ENCODE peak calls at places on chromosomes 16 and 17, in nine cellular contexts. W is upper lobe of right lung; X is GM23248; J is activated CD4-positive, alpha-beta T cell treated with anti-CD3 and anti-CD28 coated beads for 48 hours; U is KG1; T is SW 1271; A is AG09309; K is progenitor cell of endocrine pancreas; Z is stimulated activated naive CD8-positive, alpha-beta T cell treated with anti-CD3 and anti-CD28 coated beads, Interleukin-15, amount 100 ng/mL, for 72 hours. F is an unnamed sample.

GRCh38 chr16:59164461-59164860 is 430.3 kb upstream of the GOT2 start:
- DNase-seq in W (no peak), X (peak; percentile 8), J (no peak), U (no peak), T (no peak), A (no peak), K (peak; percentile 35), Z (no peak), F (no peak)

GRCh38 chr16:3755249-3755648 is 37.9 kb upstream of the TRAP1 start:
- DNase-seq in W (no peak), X (no peak), J (no peak), U (no peak), T (no peak), A (no peak), K (no peak), Z (no peak), F (no peak)

GRCh38 chr16:89695875-89696597 is 5.5 kb downstream of the SPATA2L start:
- DNase-seq in W (no peak), X (no peak), J (no peak), U (no peak), T (no peak), A (no peak), K (no peak), Z (no peak), F (no peak)

GRCh38 chr16:30761427-30761927 is 385 bp downstream of the CFAP119 start:
- DNase-seq in W (peak; percentile 70), X (peak; percentile 61), J (peak; percentile 54), U (no peak), T (no peak), A (no peak), K (peak; percentile 23), Z (peak; percentile 26), F (peak; percentile 57)

GRCh38 chr16:50311134-50311528 is 44.8 kb downstream of the ADCY7 start:
- DNase-seq in W (no peak), X (no peak), J (no peak), U (no peak), T (no peak), A (no peak), K (no peak), Z (no peak), F (no peak)

GRCh38 chr16:15874745-15875314 is 13.6 kb downstream of the CEP20 start:
- DNase-seq in W (no peak), X (peak; percentile 90), J (no peak), U (no peak), T (peak; percentile 36), A (peak; percentile 41), K (no peak), Z (no peak), F (peak; percentile 80)

GRCh38 chr17:68674271-68674925 is 73.2 kb upstream of the FAM20A start:
- DNase-seq in W (no peak), X (no peak), J (no peak), U (no peak), T (no peak), A (no peak), K (no peak), Z (no peak), F (no peak)

GRCh38 chr16:11612110-11612981 is 25.6 kb upstream of the LITAF start:
- DNase-seq in W (peak; percentile 90), X (no peak), J (no peak), U (no peak), T (no peak), A (no peak), K (no peak), Z (no peak), F (peak; percentile 23)

GRCh38 chr17:28335959-28336871 is 654 bp downstream of the TNFAIP1 start:
- DNase-seq in W (peak; percentile 71), X (peak; percentile 91), J (peak; percentile 44), U (no peak), T (peak; percentile 88), A (peak; percentile 74), K (peak; percentile 37), Z (no peak), F (peak; percentile 81)

GRCh38 chr17:39404542-39405378 is 3.3 kb upstream of the FBXL20 start:
- DNase-seq in W (no peak), X (peak; percentile 95), J (peak; percentile 35), U (no peak), T (peak; percentile 69), A (peak; percentile 60), K (no peak), Z (peak; percentile 25), F (peak; percentile 10)

GRCh38 chr17:62058611-62059010 is 6.5 kb downstream of the MED13 start:
- DNase-seq in W (no peak), X (no peak), J (no peak), U (no peak), T (no peak), A (no peak), K (no peak), Z (no peak), F (no peak)

GRCh38 chr16:89357460-89357859 is 132.9 kb downstream of the ANKRD11 start:
- DNase-seq in W (peak; percentile 67), X (peak; percentile 30), J (peak; percentile 28), U (no peak), T (no peak), A (no peak), K (no peak), Z (no peak), F (no peak)

GRCh38 chr17:7929158-7930029 is at the start of gene KCNAB3:
- DNase-seq in W (no peak), X (peak; percentile 78), J (peak; percentile 69), U (no peak), T (no peak), A (no peak), K (no peak), Z (no peak), F (peak; percentile 81)

GRCh38 chr16:35605921-35606320 is 2146.5 kb downstream of the TP53TG3F start:
- DNase-seq in W (no peak), X (no peak), J (no peak), U (no peak), T (no peak), A (no peak), K (no peak), Z (no peak), F (no peak)

F was measured in testis.